ENCODE peak calls at places on chromosomes 11 and 22, in six cellular contexts. U, V, Q, M, B and X are unnamed samples.

GRCh38 chr11:44681698-44682097 is 45.1 kb upstream of the TSPAN18 start:
- DNase-seq in B (no peak), U (no peak), V (no peak), M (no peak), Q (no peak), X (no peak)

GRCh38 chr22:36026741-36027140 is 1.9 kb downstream of the RBFOX2 start:
- DNase-seq in B (no peak), V (no peak), U (no peak), Q (no peak), M (no peak), X (no peak)

GRCh38 chr11:9759519-9760179 is 95.8 kb downstream of the SWAP70 start:
- DNase-seq in B (peak), Q (peak), U (no peak), V (no peak), M (peak), X (peak)

GRCh38 chr11:44746894-44747293 is 20.1 kb downstream of the TSPAN18 start:
- DNase-seq in M (no peak), B (no peak), U (no peak), Q (no peak), V (no peak), X (no peak)

GRCh38 chr11:122045181-122045586 is 70.8 kb downstream of the BLID start:
- DNase-seq in U (no peak), B (no peak), Q (no peak), M (no peak), V (no peak), X (no peak)

GRCh38 chr22:17770180-17771077 is 3.8 kb downstream of the BID start:
- DNase-seq in M (no peak), U (no peak), B (no peak), V (no peak), Q (no peak), X (no peak)

GRCh38 chr22:18023509-18024275 is 669 bp downstream of the MICAL3 start:
- DNase-seq in U (peak), Q (peak), V (peak), B (no peak), M (no peak), X (peak)

GRCh38 chr11:134821422-134821821 is 409.4 kb upstream of the B3GAT1 start:
- DNase-seq in B (no peak), Q (no peak), V (no peak), U (no peak), M (no peak), X (no peak)

GRCh38 chr22:19398206-19398605 is 33.3 kb downstream of the HIRA start:
- DNase-seq in B (no peak), M (no peak), V (no peak), U (no peak), Q (no peak), X (no peak)

GRCh38 chr11:9825895-9826294 is 162.0 kb downstream of the SWAP70 start:
- DNase-seq in M (no peak), Q (no peak), U (no peak), B (peak), V (no peak), X (no peak)

GRCh38 chr11:3050386-3051325 is 6.6 kb downstream of the CARS1 start:
- DNase-seq in M (no peak), Q (no peak), B (no peak), V (no peak), U (no peak), X (no peak)

GRCh38 chr22:19607198-19608113 is 83.2 kb upstream of the CLDN5 start:
- DNase-seq in B (no peak), Q (no peak), M (no peak), V (no peak), U (no peak), X (no peak)

GRCh38 chr22:32389685-32390084 is 22.4 kb downstream of the RTCB start:
- DNase-seq in Q (no peak), V (no peak), U (no peak), B (no peak), M (no peak), X (no peak)

GRCh38 chr11:85672111-85672875 is 7.4 kb upstream of the CREBZF start:
- DNase-seq in M (no peak), B (no peak), U (no peak), Q (no peak), V (no peak), X (no peak)

GRCh38 chr11:14969922-14970323 is 2.2 kb downstream of the CALCA start:
- DNase-seq in B (peak), V (peak), Q (peak), M (no peak), U (no peak), X (no peak)

GRCh38 chr22:19062909-19063308 is 59.3 kb downstream of the DGCR2 start:
- DNase-seq in V (no peak), U (no peak), B (no peak), Q (no peak), M (no peak), X (no peak)

GRCh38 chr11:16739326-16739875 is 954 bp downstream of the C11orf58 start:
- DNase-seq in V (no peak), Q (no peak), U (no peak), M (no peak), B (no peak), X (no peak)

GRCh38 chr11:65207918-65208784 is 26.4 kb downstream of the CAPN1 start:
- DNase-seq in U (no peak), Q (no peak), B (no peak), V (no peak), M (no peak), X (no peak)

DNA sequence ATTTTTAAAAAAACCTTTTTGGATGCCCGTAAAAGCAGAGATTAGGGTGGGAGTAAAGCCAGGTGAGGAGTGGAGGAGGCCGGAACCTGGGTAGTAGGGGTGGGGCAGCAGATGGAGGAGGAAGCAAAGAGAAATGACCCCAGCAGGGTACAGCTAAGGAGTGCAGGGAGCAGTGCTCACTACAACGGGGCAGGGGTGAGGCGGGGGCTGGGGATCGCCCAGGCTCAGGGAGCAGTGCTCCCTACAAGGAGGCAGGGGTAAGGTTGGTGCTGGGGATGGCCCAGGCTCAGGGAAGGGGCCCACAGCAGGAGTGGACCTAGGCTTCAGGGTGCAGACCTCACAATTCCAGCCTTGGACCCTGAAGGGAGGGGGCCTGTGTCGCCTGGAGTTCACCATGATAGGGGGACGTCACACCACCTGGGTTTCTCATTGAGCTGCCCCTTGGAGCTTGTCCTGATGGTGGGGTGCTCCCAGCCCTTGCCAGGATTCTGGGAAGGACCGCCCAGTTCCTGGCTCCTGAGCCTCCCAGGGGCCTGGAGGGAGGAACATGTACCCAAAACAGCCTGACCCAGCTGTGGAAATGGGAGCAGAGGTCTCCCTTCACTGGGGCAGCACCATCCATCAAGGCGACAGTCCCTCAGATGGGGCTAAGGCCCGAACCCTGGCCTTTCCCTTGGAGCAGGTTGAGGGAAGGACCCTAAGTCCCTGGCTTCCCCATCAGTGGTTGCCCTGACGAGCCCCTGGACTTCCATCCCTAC is 2.9 kb upstream of the PNPLA2 start:
- DNase-seq in B (no peak), U (no peak), Q (no peak), M (no peak), V (no peak), X (no peak)
- TF ChIP-seq POLR2AphosphoS5 in B (no peak), U (no peak), Q (no peak), M (no peak), V (peak), X (no peak)

GRCh38 chr11:68106165-68106940 is 14.8 kb downstream of the CHKA start:
- DNase-seq in M (no peak), Q (no peak), B (peak), V (no peak), U (no peak), X (no peak)
- TF ChIP-seq POLR2A in M (no peak), Q (no peak), B (no peak), V (no peak), U (no peak), X (no peak)

GRCh38 chr11:74870485-74870884 is 78.4 kb downstream of the XRRA1 start:
- DNase-seq in V (no peak), M (no peak), B (peak), Q (peak), U (peak), X (no peak)
- TF ChIP-seq TAF1 in V (no peak), M (no peak), B (no peak), Q (no peak), U (no peak), X (no peak)

GRCh38 chr22:29300807-29301601 is 5.4 kb upstream of the GAS2L1 start:
- DNase-seq in M (no peak), Q (no peak), U (no peak), V (no peak), B (no peak), X (no peak)
- TF ChIP-seq POLR2AphosphoS5 in M (peak), Q (peak), U (peak), V (peak), B (peak), X (peak)

DNA sequence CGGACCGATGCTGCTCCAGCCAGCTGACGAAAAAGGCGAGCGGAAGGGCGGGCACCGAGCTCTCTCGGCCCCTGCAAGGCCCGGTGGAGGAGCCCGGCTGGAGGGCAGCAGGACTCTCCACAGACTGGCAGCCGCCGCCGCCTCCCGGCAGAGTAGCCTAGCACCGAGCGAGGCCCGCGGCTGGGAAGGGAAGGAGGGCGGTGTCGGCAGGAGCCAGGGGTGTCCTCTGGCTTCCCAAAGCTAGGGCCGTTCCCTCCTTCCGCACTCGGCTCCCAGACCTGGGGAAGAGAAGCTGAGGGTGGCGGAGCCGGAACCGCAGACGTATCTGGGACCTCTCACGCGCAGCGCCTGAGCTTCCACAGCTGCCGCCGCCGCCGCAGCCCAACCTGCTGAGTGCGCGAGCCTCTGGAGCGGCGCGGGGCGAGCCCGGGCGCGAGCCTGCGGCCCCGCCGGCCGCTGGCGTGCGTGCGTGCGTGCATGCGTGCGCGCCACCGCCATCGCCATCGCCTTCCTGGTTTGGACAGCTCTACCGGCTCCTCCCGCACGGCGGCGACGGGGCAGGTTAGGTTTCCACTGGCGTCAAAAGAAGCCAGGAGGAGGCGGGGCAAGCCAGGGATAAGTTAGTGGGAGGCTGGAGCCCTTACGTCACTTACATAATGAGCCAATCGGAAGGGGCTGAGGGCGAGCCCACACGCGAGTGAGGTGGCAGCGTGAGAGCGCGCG is at the start of gene RAB6A:
- DNase-seq in V (peak), U (peak), M (peak), B (peak), Q (peak), X (peak)
- TF ChIP-seq POLR2A in V (peak), U (peak), M (peak), B (peak), Q (peak), X (peak)